ENCODE peak calls at places on chromosomes 5 and 9, in six cellular contexts. D is kidney, R is neural progenitor cell, T is Peyer's patch, O is stomach, U is esophagus squamous epithelium. S is an unnamed sample. For H3K4me1 and H3K9me3, the result is how much of the 10 kb centered on the place peaks cover.

GRCh38 chr9:2209400-2209799 is 194.3 kb downstream of the SMARCA2 start:
- DNase-seq in O (no peak), R (no peak), T (no peak), U (no peak), D (no peak), S (no peak)

GRCh38 chr9:81526587-81526986 is 162.8 kb downstream of the TLE1 start:
- DNase-seq in D (no peak), R (no peak), U (no peak), T (no peak), O (no peak), S (no peak)

GRCh38 chr9:85248514-85249312 is 493.0 kb downstream of the AGTPBP1 start:
- DNase-seq in T (no peak), D (no peak), R (no peak), O (no peak), U (no peak), S (peak)

GRCh38 chr5:154191467-154192261 is 1.1 kb downstream of the GALNT10 start:
- DNase-seq in U (no peak), T (no peak), D (no peak), O (no peak), R (no peak), S (peak)

GRCh38 chr5:163350083-163350482 is 87.3 kb upstream of the CCNG1 start:
- DNase-seq in O (no peak), R (no peak), U (no peak), T (no peak), D (no peak), S (no peak)

GRCh38 chr5:40413747-40414146 is 266.0 kb upstream of the PTGER4 start:
- DNase-seq in T (no peak), R (no peak), D (no peak), O (no peak), U (no peak), S (peak)

GRCh38 chr9:89635007-89635742 is 30.4 kb downstream of the GADD45G start:
- DNase-seq in T (no peak), O (peak), D (peak), R (no peak), U (no peak), S (no peak)

GRCh38 chr9:111621895-111622480 is 9.1 kb upstream of the DNAJC25 start:
- DNase-seq in O (peak), R (peak), D (no peak), U (no peak), T (no peak), S (peak)

GRCh38 chr9:117232266-117232665 is 182.6 kb downstream of the ASTN2 start:
- DNase-seq in U (no peak), T (no peak), D (no peak), O (no peak), R (no peak), S (no peak)

GRCh38 chr9:116453785-116454184 is 233.3 kb upstream of the TRIM32 start:
- DNase-seq in O (no peak), T (no peak), D (no peak), R (no peak), U (no peak), S (no peak)

GRCh38 chr5:172038167-172038566 is 31.7 kb upstream of the FBXW11 start:
- DNase-seq in D (no peak), R (no peak), O (no peak), U (no peak), T (no peak), S (no peak)

GRCh38 chr5:38079625-38080402 is 178.5 kb upstream of the EGFLAM start:
- DNase-seq in D (no peak), O (no peak), U (no peak), T (no peak), R (no peak), S (no peak)

GRCh38 chr5:122559676-122560075 is 215.2 kb upstream of the SNX2 start:
- DNase-seq in R (no peak), T (no peak), O (no peak), D (no peak), U (no peak), S (no peak)

GRCh38 chr5:36885149-36885548 is 8.6 kb downstream of the NIPBL start:
- DNase-seq in O (no peak), T (peak), D (peak), R (no peak), U (no peak), S (no peak)

GRCh38 chr5:112931473-112931872 is 9.4 kb upstream of the REEP5 start:
- DNase-seq in U (no peak), T (no peak), O (no peak), D (no peak), R (no peak), S (peak)

GRCh38 chr5:62475072-62475471 is 62.5 kb downstream of the IPO11 start:
- DNase-seq in D (no peak), T (no peak), R (no peak), O (no peak), U (no peak), S (peak)

GRCh38 chr9:134971196-134971595 is 53.5 kb upstream of the FCN1 start:
- DNase-seq in O (no peak), D (peak), R (no peak), U (no peak), T (peak), S (no peak)

GRCh38 chr9:99973455-99973854 is 67.0 kb downstream of the STX17 start:
- DNase-seq in D (no peak), T (no peak), O (no peak), U (no peak), R (no peak), S (no peak)

GRCh38 chr9:99970481-99970880 is 64.0 kb downstream of the STX17 start:
- DNase-seq in D (no peak), T (no peak), R (no peak), U (no peak), O (no peak), S (no peak)

GRCh38 chr9:99967457-99967856 is 61.0 kb downstream of the STX17 start:
- DNase-seq in D (no peak), O (no peak), R (peak), U (no peak), T (no peak), S (no peak)

GRCh38 chr9:99966720-99967119 is 60.3 kb downstream of the STX17 start:
- DNase-seq in O (peak), U (no peak), T (no peak), R (peak), D (no peak), S (peak)

DNA sequence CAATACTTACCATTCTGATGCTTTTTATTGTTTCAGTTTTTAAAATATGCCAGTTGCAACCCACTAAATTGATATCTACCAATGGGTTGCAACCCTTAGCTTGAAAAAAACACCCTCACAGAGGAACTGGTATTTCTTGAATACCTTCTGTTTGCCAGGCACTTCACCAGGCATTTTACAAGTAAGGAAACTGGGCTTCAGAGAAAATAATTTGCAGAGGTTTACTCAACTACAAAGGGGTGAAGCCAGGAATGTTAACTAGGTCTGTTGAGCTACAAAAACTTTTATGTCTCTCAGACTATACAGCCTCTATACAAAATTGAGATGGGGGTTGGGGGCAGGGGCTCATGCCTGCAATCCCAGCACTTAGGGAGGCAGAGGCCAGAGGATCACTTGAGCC is 65.0 kb downstream of the STX17 start:
- DNase-seq in O (no peak), U (no peak), T (no peak), D (no peak), R (no peak), S (no peak)
- H3K4me1 ChIP-seq in O (under half), U (under half), T (under half), D (under half), R (under half), S (under half)

DNA sequence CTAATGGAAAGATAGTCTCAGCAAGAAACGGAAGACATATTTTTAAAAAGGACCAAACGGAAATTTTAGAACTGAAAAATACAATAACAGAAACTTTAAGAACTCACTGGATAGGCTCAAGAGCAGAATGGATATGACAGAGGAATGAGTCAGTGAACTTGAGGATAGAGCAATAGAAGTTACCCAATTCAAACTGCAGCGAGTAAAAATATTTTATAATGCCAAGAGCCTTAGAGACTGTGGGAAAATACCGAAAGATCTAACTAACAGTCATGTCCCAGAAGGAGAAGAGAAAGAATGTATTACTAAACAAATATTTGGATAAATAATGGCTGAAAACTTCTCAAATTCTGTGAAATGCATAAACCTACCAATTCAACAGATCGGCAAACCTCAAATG is 40.8 kb downstream of the ADAMTS2 start:
- DNase-seq in U (no peak), O (no peak), R (no peak), D (no peak), T (no peak), S (peak)
- H3K9me3 ChIP-seq in U (under half), O (under half), R (under half), D (under half), T (under half), S (under half)

DNA sequence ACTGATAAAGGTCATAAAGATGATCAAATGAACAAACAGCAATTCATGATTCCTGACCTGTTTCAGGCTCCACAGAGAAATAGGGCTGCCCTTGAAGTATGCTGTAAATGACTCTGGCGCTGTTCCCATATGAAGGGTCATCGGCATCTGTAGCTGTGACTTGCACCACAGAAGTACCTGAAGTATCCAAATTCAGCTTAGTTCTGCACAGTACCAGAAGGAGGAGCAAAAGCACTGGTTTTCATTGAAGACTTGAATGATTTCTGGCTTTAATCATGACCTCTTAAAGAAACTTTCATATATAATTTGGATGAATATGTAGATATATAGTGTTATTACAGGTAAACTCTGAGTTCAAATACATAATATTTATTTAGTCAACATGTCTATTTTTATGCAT is 109.1 kb downstream of the CDH10 start:
- DNase-seq in D (no peak), U (no peak), T (no peak), O (no peak), R (peak), S (no peak)
- TF ChIP-seq CTCF in D (no peak), U (no peak), T (no peak), O (no peak), R (peak), S (no peak)

DNA sequence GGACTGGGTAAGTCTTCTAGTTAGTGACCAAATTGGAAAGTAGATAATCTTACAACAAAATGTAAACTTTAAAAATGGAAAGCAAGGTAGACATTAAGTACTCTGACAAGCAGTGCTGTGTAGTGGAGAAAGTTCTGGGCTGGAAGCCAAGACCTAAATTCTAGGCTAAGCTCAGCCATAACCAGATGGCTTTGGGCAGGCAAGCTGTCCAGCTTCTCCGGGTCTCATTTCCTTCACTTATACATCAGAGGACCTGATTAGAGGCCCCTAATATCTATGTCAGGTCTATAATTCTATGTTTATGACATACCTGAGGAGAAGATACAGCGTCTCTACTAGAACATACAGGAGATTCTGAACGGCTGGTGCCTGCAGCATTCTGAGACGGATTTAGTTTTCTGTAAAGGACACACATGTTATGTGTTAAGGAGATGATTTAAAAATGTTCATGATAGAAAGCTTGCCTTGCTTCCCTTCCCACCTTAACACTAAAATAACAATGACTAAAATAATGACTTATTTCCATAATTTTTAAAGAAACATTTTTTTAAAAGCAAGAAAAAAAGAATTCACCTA is 61.2 kb downstream of the ELL2 start:
- DNase-seq in R (no peak), O (peak), T (no peak), D (no peak), U (no peak), S (peak)
- H3K4me1 ChIP-seq in R (under half), O (half or more), T (under half), D (under half), U (under half), S (under half)

DNA sequence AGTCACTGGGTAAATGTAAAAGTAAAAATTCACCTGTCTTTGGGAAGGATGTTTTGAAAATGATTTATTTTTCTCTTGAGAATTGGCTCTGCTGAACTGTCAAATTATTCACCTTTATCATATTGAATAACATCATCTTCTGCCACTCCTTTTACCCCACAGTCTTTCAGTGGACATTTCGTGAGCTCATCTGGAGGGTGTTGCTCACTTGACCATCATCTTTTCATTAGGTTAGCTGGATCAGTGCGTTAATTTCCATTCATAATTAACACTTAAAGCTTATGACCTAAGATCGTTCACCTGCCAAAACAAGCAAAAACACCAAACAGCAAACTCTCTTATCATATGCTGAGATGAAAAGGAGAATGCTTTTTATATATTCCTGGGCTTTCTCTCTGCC is 53.4 kb upstream of the TNFAIP8 start:
- DNase-seq in U (no peak), O (no peak), R (no peak), T (no peak), D (no peak), S (no peak)
- H3K9me3 ChIP-seq in U (under half), O (under half), R (under half), T (under half), D (under half), S (under half)

GRCh38 chr9:124394596-124394995 is 20.6 kb downstream of the PSMB7 start:
- DNase-seq in D (no peak), R (no peak), O (no peak), T (no peak), U (no peak), S (no peak)
- TF ChIP-seq CTCF in D (no peak), R (peak), O (no peak), T (peak), U (no peak), S (no peak)

DNA sequence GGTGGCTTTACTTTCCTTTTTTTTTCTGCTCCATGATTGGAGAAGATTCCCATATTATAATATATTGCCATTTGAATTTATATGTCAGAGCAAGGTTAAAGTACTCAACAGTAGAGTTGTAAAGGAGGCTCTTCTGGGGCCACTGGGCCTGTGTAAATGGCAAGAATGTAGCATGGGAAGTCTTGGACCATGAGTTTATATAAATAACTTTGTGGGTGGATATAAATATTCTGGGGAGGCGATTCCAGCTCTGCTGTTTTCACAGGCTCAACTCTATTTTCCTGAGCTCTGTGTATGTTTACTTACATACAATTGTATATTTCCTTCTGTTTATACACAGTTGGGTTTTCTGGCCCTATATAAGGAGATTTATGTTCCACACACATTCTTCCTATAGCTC is 160.1 kb downstream of the CSNK1G3 start:
- DNase-seq in D (no peak), U (no peak), T (no peak), R (no peak), O (no peak), S (no peak)
- H3K4me1 ChIP-seq in D (under half), U (under half), T (under half), R (under half), O (under half), S (under half)

GRCh38 chr5:158384535-158385421 is 525.8 kb upstream of the CLINT1 start:
- DNase-seq in T (no peak), O (no peak), D (no peak), U (no peak), R (no peak), S (no peak)
- H3K9me3 ChIP-seq in T (under half), O (under half), D (under half), U (under half), R (under half), S (under half)